ENCODE peak calls at places on chromosomes 7 and 10, in five cellular contexts. Q is ovary, L is HepG2, J is astrocyte, M is mammary epithelial cell. Z is an unnamed sample. For H3K36me3, the result is how much of the 10 kb centered on the place peaks cover.

GRCh38 chr7:139422126-139422525 is 61.3 kb downstream of the KLRG2 start:
- DNase-seq in J (no peak), Q (no peak), M (no peak), L (no peak), Z (no peak)

GRCh38 chr7:100122067-100122466 is 2.6 kb downstream of the CNPY4 start:
- DNase-seq in L (peak), Q (no peak), M (no peak), J (no peak), Z (no peak)

GRCh38 chr7:34939175-34939574 is 98.1 kb downstream of the DPY19L1 start:
- DNase-seq in Q (no peak), J (peak), L (peak), M (no peak), Z (no peak)

GRCh38 chr10:99711129-99711719 is 20.7 kb downstream of the COX15 start:
- DNase-seq in L (peak), J (peak), Q (peak), M (peak), Z (no peak)

GRCh38 chr10:58275908-58276307 is 6.9 kb downstream of the CISD1 start:
- DNase-seq in M (no peak), L (no peak), Q (peak), J (peak), Z (no peak)

GRCh38 chr7:79453558-79454324 is at the start of gene MAGI2:
- DNase-seq in M (peak), L (peak), Q (peak), J (peak), Z (peak)

GRCh38 chr7:70190266-70190665 is 592.0 kb downstream of the AUTS2 start:
- DNase-seq in J (no peak), L (no peak), Q (no peak), M (no peak), Z (no peak)

GRCh38 chr10:102016416-102016815 is 39.6 kb downstream of the ARMH3 start:
- DNase-seq in Q (no peak), J (no peak), L (no peak), M (no peak), Z (no peak)

GRCh38 chr7:128446306-128446705 is 9.4 kb upstream of the HILPDA start:
- DNase-seq in M (no peak), Q (no peak), L (no peak), J (no peak), Z (no peak)

GRCh38 chr10:30502266-30503058 is 68.5 kb downstream of the MAP3K8 start:
- DNase-seq in Q (no peak), L (no peak), M (no peak), J (peak), Z (no peak)

GRCh38 chr7:36966039-36966438 is 241.7 kb upstream of the AOAH start:
- DNase-seq in L (no peak), M (no peak), Q (no peak), J (peak), Z (no peak)

GRCh38 chr10:6014241-6014761 is 37.0 kb upstream of the IL15RA start:
- DNase-seq in M (peak), L (peak), Q (peak), J (peak), Z (peak)

GRCh38 chr10:44284198-44285084 is 100.5 kb downstream of the CXCL12 start:
- DNase-seq in M (no peak), L (peak), J (no peak), Q (no peak), Z (no peak)

GRCh38 chr10:122085423-122085911 is 96.5 kb downstream of the TACC2 start:
- DNase-seq in J (no peak), M (peak), Q (no peak), L (no peak), Z (peak)

GRCh38 chr10:69515699-69516547 is 57.3 kb downstream of the NEUROG3 start:
- DNase-seq in L (peak), J (peak), M (peak), Q (no peak), Z (no peak)

GRCh38 chr10:4820804-4821401 is 5.1 kb upstream of the AKR1E2 start:
- DNase-seq in M (no peak), Q (no peak), L (no peak), J (peak), Z (no peak)

GRCh38 chr7:84337386-84337785 is 142.8 kb upstream of the SEMA3A start:
- DNase-seq in Q (no peak), L (no peak), J (peak), M (peak), Z (no peak)

GRCh38 chr10:51073461-51074237 is 638 bp upstream of the PRKG1 start:
- DNase-seq in J (peak), Q (peak), L (no peak), M (peak), Z (no peak)

GRCh38 chr10:122342293-122343134 is 32.0 kb upstream of the PLEKHA1 start:
- DNase-seq in J (peak), L (peak), M (peak), Q (peak), Z (no peak)

GRCh38 chr7:87712571-87712970 is 84.4 kb downstream of the RUNDC3B start:
- DNase-seq in M (no peak), J (peak), Q (no peak), L (no peak), Z (no peak)

GRCh38 chr10:56359837-56360236 is 1.2 kb downstream of the ZWINT start:
- DNase-seq in L (no peak), J (no peak), M (no peak), Q (no peak), Z (no peak)

GRCh38 chr10:133277993-133278576 is 1.4 kb upstream of the ADAM8 start:
- DNase-seq in J (no peak), M (no peak), L (peak), Q (no peak), Z (no peak)

GRCh38 chr7:131896189-131896855 is 339.9 kb upstream of the PODXL start:
- DNase-seq in L (no peak), J (no peak), M (no peak), Q (no peak), Z (no peak)

GRCh38 chr10:128902031-128902710 is 564.9 kb upstream of the MGMT start:
- DNase-seq in M (no peak), Q (no peak), L (no peak), J (no peak), Z (no peak)

GRCh38 chr7:137771679-137772078 is 75.1 kb downstream of the DGKI start:
- DNase-seq in L (no peak), Q (no peak), J (peak), M (peak), Z (no peak)

GRCh38 chr7:55363386-55364170 is 1.6 kb upstream of the LANCL2 start:
- DNase-seq in Q (no peak), L (no peak), J (no peak), M (no peak), Z (no peak)

GRCh38 chr7:55366461-55367138 is 1.5 kb downstream of the LANCL2 start:
- DNase-seq in Q (no peak), L (peak), J (no peak), M (no peak), Z (no peak)

GRCh38 chr7:55365103-55365679 is at the start of gene LANCL2:
- DNase-seq in J (peak), Q (no peak), L (no peak), M (no peak), Z (no peak)

GRCh38 chr7:55367283-55367840 is 2.2 kb downstream of the LANCL2 start:
- DNase-seq in M (no peak), L (no peak), Q (no peak), J (no peak), Z (no peak)

DNA sequence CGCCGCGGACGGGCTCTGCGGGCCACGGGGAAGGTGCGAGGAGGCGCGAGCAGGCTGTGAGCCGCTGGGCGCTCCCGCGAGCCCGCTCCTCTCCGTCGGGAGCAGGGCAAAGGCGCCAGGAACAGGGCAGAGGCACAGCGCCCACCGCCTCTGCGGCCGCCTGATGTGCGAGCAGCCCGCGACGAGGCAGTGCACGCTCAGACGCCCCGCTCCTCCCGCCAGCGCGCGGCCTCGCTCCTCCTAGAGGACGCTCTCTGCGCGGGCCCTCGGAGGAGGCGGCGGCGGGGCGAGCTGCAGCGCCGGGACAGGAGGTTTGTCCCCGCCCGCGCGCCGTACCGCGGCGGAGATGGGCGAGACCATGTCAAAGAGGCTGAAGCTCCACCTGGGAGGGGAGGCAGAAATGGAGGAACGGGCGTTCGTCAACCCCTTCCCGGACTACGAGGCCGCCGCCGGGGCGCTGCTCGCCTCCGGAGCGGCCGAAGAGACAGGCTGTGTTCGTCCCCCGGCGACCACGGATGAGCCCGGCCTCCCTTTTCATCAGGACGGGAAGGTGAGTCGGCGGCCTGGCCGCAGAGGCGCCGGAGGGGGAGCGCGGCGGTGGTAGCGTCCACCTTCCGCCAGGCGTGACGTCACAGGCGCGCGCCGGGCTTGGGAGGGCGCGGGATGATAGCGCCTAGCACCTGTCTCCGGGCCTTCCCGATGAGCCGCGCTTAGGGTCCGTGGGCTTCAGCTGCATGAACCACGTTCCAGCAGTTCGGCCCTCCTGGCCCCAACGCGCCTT is 733 bp downstream of the LANCL2 start:
- DNase-seq in Q (peak), M (peak), J (peak), L (peak), Z (peak)
- TF ChIP-seq CTCF in Q (peak), M (peak), J (no peak), L (peak), Z (peak)

GRCh38 chr10:127016331-127016730 is 111.1 kb downstream of the DOCK1 start:
- DNase-seq in Q (no peak), M (no peak), J (no peak), L (no peak), Z (no peak)

GRCh38 chr10:127014671-127015070 is 109.4 kb downstream of the DOCK1 start:
- DNase-seq in J (no peak), Q (no peak), M (no peak), L (no peak), Z (no peak)

GRCh38 chr10:127013696-127014095 is 108.5 kb downstream of the DOCK1 start:
- DNase-seq in Q (no peak), M (peak), L (no peak), J (no peak), Z (no peak)

GRCh38 chr10:127013251-127013656 is 108.0 kb downstream of the DOCK1 start:
- DNase-seq in Q (no peak), J (no peak), L (no peak), M (peak), Z (no peak)

DNA sequence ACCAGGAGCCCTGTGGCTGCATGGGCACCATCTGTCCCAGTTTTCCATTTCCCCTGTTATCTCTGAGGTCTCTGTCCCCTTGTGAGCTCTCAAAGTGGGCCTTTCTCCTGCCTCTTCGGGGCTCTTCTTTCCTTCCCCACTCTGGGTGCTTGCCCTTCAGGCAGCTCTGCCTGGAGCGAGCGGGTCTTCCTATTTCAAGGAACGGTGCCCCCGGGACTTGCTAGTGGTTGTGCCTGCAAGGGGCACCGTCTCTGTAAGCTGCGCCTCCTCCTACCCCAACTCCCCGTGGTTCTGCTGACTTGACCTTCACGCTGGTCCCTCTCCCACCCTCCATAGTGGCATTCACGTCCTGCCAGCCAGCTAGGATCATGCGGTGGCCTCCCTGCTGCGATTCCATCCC is 110.1 kb downstream of the DOCK1 start:
- DNase-seq in M (no peak), J (no peak), L (no peak), Q (no peak), Z (no peak)
- H3K36me3 ChIP-seq in M (under half), J (under half), L (under half), Q (under half), Z (under half)

GRCh38 chr10:22332116-22332692 is 11.3 kb downstream of the BMI1 start:
- DNase-seq in M (no peak), Q (no peak), L (no peak), J (no peak), Z (no peak)
- H3K27ac ChIP-seq in M (no peak), Q (no peak), L (no peak), J (no peak), Z (no peak)

GRCh38 chr7:47937711-47938573 is 10.3 kb downstream of the PKD1L1 start:
- DNase-seq in M (no peak), J (no peak), Q (no peak), L (no peak), Z (no peak)

GRCh38 chr7:47937065-47937687 is 11.1 kb downstream of the PKD1L1 start:
- DNase-seq in Q (no peak), J (no peak), M (no peak), L (no peak), Z (no peak)

GRCh38 chr7:47939425-47940036 is 8.7 kb downstream of the PKD1L1 start:
- DNase-seq in J (no peak), Q (no peak), L (no peak), M (no peak), Z (no peak)

GRCh38 chr7:47940482-47941001 is 7.7 kb downstream of the PKD1L1 start:
- DNase-seq in J (peak), Q (no peak), M (no peak), L (no peak), Z (no peak)

GRCh38 chr7:47938574-47939165 is 9.6 kb downstream of the PKD1L1 start:
- DNase-seq in Q (no peak), L (no peak), J (no peak), M (no peak), Z (no peak)
- TF ChIP-seq CTCF in Q (no peak), L (peak), J (no peak), M (peak), Z (no peak)

GRCh38 chr10:11849908-11850307 is 26.8 kb downstream of the PROSER2 start:
- DNase-seq in L (no peak), Q (no peak), J (no peak), M (no peak), Z (no peak)
- H3K36me3 ChIP-seq in L (under half), Q (under half), J (under half), M (under half), Z (under half)

GRCh38 chr10:84511709-84512108 is 183.3 kb downstream of the CCSER2 start:
- DNase-seq in L (no peak), Q (no peak), M (no peak), J (no peak), Z (no peak)
- H3K27ac ChIP-seq in L (no peak), Q (no peak), M (no peak), J (no peak), Z (no peak)

DNA sequence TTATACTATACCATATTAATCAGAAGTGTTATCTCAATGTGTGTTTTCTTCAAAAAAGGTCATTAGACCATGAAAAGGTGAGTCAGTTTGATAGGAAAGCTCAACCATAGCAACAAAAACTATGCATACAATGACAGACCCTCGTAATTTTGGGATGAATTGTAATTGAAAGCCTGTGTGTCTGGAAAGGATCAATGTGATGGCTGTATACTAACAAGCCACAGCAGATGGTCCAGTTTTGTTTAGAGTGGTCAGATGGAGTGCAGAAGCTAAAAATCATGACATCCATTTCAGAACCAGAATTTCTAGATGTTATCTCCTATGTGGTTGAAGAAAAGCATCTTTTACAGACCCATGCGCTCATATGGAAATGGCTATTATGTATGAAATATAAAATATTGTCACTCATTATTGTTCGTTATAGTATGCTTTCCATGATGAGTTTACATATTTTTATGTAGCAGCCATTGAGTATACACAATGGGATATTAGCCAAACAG is 88.3 kb upstream of the CNTNAP2 start:
- DNase-seq in J (no peak), L (no peak), Q (no peak), M (no peak), Z (no peak)
- TF ChIP-seq CTCF in J (no peak), L (no peak), Q (no peak), M (no peak), Z (no peak)

DNA sequence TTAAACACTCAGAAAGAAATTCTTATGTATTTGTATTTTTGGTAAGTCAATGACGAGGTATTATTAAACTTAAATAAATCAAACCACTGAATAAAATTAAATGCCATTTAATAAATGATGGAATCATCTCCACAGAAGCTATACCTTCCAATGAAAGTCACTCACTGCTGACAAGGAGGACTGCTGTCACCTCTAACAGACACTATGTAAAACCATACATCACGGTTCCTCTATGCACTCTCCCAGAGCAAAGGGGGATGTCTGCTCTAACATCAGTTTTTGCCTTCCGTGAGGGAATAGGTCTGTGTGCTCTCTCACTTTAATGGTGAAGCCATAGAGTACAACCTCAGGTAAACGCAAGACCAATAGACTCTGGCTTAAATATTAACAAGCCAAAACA is 99.7 kb upstream of the DDC start:
- DNase-seq in J (no peak), M (no peak), Q (no peak), L (no peak), Z (no peak)
- H3K36me3 ChIP-seq in J (under half), M (under half), Q (under half), L (under half), Z (under half)

Z was measured in ascending aorta.